ENCODE peak calls at places on chromosomes 3 and 15, in eight cellular contexts. H is heart left ventricle, N is tibial artery, K is IMR-90, B is SK-N-SH, S is cardiac fibroblast, X is glutamatergic neuron, D is Calu3. C is an unnamed sample.

GRCh38 chr3:99808163-99808794 is 9.4 kb upstream of the CMSS1 start:
- DNase-seq in H (peak), N (peak), K (peak), B (peak), S (peak), X (peak), D (peak), C (no peak)

GRCh38 chr3:44885618-44886017 is 11.2 kb downstream of the TGM4 start:
- DNase-seq in H (no peak), N (no peak), K (peak), B (peak), S (peak), X (no peak), D (peak), C (no peak)

GRCh38 chr15:65373163-65373651 is 4.6 kb downstream of the IGDCC3 start:
- DNase-seq in H (no peak), N (no peak), K (no peak), B (no peak), S (no peak), X (peak), D (no peak), C (no peak)

GRCh38 chr3:129593595-129594339 is 12.7 kb downstream of the PLXND1 start:
- DNase-seq in H (no peak), N (no peak), K (no peak), B (no peak), S (peak), X (peak), D (no peak), C (peak)

GRCh38 chr3:69649120-69649519 is 90.1 kb upstream of the MITF start:
- DNase-seq in H (no peak), N (no peak), K (peak), B (no peak), S (peak), X (no peak), D (no peak), C (no peak)

GRCh38 chr15:88115529-88116152 is 140.9 kb downstream of the NTRK3 start:
- DNase-seq in H (no peak), N (no peak), K (no peak), B (no peak), S (no peak), X (no peak), D (no peak), C (no peak)

GRCh38 chr3:177602601-177603136 is 405.4 kb upstream of the TBL1XR1 start:
- DNase-seq in H (no peak), N (no peak), K (peak), B (no peak), S (peak), X (no peak), D (peak), C (no peak)

GRCh38 chr15:63057454-63058335 is 15.1 kb downstream of the TPM1 start:
- DNase-seq in H (no peak), N (no peak), K (peak), B (no peak), S (peak), X (no peak), D (no peak), C (no peak)

GRCh38 chr3:38349684-38350359 is 3.2 kb downstream of the XYLB start:
- DNase-seq in H (no peak), N (no peak), K (peak), B (no peak), S (peak), X (no peak), D (no peak), C (no peak)

GRCh38 chr3:52240059-52240885 is 1.3 kb upstream of the TWF2 start:
- DNase-seq in H (no peak), N (peak), K (peak), B (peak), S (peak), X (peak), D (peak), C (no peak)

GRCh38 chr3:46298871-46299607 is 54.9 kb upstream of the CCR2 start:
- DNase-seq in H (no peak), N (no peak), K (no peak), B (no peak), S (no peak), X (no peak), D (no peak), C (no peak)

GRCh38 chr3:46866720-46867549 is 3.7 kb upstream of the MYL3 start:
- DNase-seq in H (peak), N (peak), K (peak), B (peak), S (peak), X (peak), D (peak), C (peak)

GRCh38 chr3:127448161-127448561 is 142.4 kb downstream of the TPRA1 start:
- DNase-seq in H (peak), N (peak), K (no peak), B (peak), S (no peak), X (no peak), D (no peak), C (no peak)
- TF ChIP-seq CTCF in H (peak), N (no peak), K (no peak), B (no peak), S (no peak), X (no peak), D (no peak), C (no peak)

DNA sequence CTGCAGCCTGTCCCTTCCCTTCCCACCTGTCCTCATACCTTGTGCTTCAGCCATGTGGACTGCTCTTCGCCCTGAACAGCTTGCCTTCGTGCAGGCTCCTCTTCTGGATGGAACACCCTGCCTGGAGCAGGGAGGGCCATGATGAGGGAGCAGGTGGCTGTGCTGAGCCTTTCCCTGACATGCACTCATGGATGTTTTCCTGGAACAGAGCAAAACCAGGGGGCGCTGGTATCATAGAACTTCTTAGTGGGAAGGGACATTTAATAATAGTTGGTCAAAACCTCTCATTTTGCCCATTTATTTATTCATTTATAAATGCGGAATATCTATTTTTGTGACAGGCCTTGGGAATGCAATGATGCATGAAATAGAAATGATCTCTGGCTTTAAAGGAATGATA is 149.3 kb downstream of the CACNA1D start:
- DNase-seq in H (no peak), N (no peak), K (no peak), B (no peak), S (no peak), X (peak), D (no peak), C (no peak)
- TF ChIP-seq CTCF in H (no peak), N (no peak), K (peak), B (no peak), S (no peak), X (no peak), D (no peak), C (no peak)

GRCh38 chr15:26711445-26711844 is 61.4 kb downstream of the GABRB3 start:
- DNase-seq in H (no peak), N (no peak), K (no peak), B (no peak), S (no peak), X (no peak), D (no peak), C (no peak)

GRCh38 chr15:26716069-26716468 is 56.8 kb downstream of the GABRB3 start:
- DNase-seq in H (no peak), N (no peak), K (no peak), B (no peak), S (no peak), X (no peak), D (no peak), C (no peak)

GRCh38 chr15:26713498-26713897 is 59.4 kb downstream of the GABRB3 start:
- DNase-seq in H (no peak), N (no peak), K (no peak), B (no peak), S (no peak), X (no peak), D (no peak), C (no peak)

DNA sequence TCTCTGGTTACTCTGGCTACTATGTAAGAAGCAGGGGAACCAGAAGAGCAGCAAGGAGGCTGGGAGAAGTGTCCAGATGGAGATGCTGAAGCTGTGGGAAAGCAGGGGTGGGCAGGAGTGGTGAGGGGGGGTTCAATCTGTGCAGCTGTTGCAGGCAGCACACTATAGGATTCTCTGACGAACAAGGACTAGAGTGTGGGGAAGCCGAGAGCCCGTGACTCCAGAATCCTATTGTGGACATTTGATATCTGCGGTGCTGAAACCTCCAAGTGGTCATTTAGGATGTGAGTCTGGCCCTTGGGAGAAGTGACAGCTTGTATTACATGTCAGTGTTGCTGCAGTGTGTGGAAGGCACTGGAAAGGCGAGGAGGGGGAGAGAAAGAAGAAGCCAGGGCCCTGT is 60.5 kb downstream of the GABRB3 start:
- DNase-seq in H (no peak), N (no peak), K (no peak), B (no peak), S (no peak), X (peak), D (no peak), C (no peak)
- TF ChIP-seq CTCF in H (no peak), N (no peak), K (no peak), B (no peak), S (no peak), X (no peak), D (no peak), C (no peak)

GRCh38 chr15:46502668-46503067 is 867.8 kb downstream of the SQOR start:
- DNase-seq in H (no peak), N (no peak), K (no peak), B (no peak), S (peak), X (no peak), D (no peak), C (no peak)
- TF ChIP-seq CTCF in H (peak), N (peak), K (no peak), B (peak), S (peak), X (peak), D (no peak), C (no peak)

GRCh38 chr3:107753494-107753893 is 230.7 kb downstream of the BBX start:
- DNase-seq in H (no peak), N (peak), K (peak), B (peak), S (peak), X (peak), D (peak), C (no peak)
- TF ChIP-seq CTCF in H (peak), N (peak), K (peak), B (peak), S (peak), X (peak), D (no peak), C (no peak)

GRCh38 chr15:51688863-51689262 is 7.6 kb downstream of the SCG3 start:
- DNase-seq in H (no peak), N (no peak), K (peak), B (no peak), S (peak), X (no peak), D (no peak), C (no peak)
- TF ChIP-seq CTCF in H (peak), N (peak), K (peak), B (peak), S (peak), X (no peak), D (no peak), C (no peak)

GRCh38 chr15:99707481-99708270 is 25.6 kb downstream of the LYSMD4 start:
- DNase-seq in H (no peak), N (no peak), K (peak), B (no peak), S (peak), X (no peak), D (no peak), C (no peak)

GRCh38 chr15:99704444-99704838 is 28.8 kb downstream of the LYSMD4 start:
- DNase-seq in H (peak), N (no peak), K (peak), B (peak), S (peak), X (no peak), D (peak), C (no peak)

GRCh38 chr15:99702895-99703602 is 30.2 kb downstream of the LYSMD4 start:
- DNase-seq in H (no peak), N (no peak), K (peak), B (no peak), S (peak), X (no peak), D (no peak), C (no peak)

GRCh38 chr15:99706557-99707303 is 26.5 kb downstream of the LYSMD4 start:
- DNase-seq in H (no peak), N (no peak), K (no peak), B (no peak), S (no peak), X (no peak), D (no peak), C (no peak)

DNA sequence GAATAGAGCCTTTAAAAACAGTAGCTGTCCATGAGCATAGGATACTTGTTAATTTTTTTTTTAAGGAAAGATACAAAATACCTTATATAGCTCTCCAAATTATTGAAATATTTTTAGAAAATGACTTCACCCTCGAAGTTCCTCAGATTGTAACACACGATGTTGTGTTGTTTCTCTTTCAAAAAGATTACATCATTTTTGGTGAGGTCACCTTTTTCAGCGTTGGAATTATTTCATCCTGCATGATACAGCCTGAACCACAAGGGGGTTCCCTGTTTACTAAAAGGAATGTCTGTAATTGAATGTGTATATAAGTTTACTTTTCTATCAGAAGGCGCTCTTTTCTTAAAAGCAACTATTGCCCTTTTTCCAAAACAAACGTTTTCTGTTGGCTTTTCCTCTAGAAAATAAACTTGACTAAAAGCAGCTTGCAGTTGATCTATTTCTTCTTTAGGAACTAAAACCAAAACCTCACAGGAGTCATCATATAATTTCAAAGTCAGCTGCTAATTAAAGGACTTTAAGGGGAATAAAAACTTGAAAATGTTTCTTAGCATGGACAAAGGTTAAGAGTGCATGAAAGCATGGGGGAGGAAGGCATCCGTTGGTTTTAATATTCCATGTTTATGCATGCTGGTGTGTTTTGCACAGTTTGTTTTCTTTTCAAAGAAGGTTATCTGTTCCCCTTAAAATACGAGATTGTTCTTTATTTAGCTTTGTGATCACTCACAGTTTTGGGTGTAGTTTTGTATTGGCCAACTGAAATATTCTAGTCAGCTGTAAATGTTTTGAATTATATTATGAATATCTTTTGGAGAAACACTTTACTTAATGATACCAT is 29.4 kb downstream of the LYSMD4 start:
- DNase-seq in H (no peak), N (no peak), K (peak), B (no peak), S (peak), X (no peak), D (peak), C (no peak)
- TF ChIP-seq CTCF in H (peak), N (peak), K (peak), B (peak), S (peak), X (peak), D (peak), C (no peak)

DNA sequence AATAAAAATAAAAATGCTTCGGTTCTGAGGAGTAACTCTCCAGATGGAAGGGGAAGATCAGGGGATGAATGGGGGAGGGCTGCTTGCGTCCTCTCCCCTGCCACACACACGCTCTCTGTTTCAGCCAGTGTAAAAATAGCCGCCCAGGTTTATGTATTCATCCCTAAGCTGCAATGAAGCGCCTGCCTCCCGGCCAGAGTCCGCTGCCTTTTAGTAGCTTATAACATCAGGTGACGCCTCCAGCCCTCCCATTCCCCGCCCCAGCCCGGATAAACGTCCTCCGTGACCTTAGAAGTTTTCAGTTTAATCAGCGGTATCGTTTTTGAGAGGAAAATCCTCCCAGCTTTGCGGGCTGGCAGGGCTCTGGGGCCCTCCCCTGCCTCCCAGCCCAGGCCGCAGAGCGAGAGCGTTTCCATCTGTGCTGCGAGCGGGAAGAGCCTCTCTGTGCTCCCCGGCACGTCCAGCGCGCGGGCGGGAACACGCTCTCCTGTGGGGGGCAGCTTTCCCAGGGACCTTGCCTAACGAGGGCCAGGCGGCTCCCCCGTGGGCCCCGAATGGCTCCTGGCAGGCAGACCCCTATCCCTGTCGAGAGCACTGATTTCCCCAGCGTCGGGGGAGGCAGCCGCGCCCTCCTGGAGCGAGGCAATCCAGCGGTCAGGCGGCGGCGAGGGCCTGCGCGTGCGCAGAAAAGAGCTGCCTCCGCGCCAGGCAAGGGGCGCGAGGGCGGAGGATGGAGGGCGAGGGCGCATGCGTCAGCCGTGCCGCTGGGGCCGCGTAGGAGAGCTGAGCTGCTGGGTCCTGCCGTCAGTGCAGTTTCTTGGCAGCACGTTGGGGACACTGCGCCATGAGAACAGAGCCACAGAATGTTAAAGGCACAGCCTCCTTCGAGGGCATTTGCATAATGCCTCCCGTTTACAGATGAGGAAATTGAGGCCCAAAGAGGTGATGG is 71.2 kb downstream of the CCNL1 start:
- DNase-seq in H (peak), N (peak), K (peak), B (peak), S (peak), X (peak), D (peak), C (peak)
- TF ChIP-seq CTCF in H (peak), N (no peak), K (peak), B (no peak), S (peak), X (no peak), D (peak), C (peak)

DNA sequence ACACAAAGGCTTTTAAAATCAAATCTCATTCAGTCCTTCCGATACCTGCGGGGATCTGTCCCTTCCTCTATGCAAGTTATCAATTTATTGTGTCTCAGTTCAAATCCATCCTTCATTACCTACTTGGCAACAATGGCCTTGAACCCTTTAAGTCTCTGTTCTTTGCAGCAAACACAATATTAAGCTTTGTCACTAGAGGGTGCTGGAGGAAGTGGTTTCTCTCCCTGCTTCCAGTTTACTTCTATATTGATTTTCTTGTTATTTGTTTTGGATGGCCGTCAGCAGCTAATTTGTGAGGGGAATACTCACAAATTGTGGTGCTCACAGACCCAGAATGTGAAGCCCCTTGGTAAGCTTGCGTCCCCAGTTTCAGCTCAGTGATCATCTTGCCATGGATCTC is 278.3 kb downstream of the FGF12 start:
- DNase-seq in H (no peak), N (no peak), K (no peak), B (no peak), S (peak), X (no peak), D (peak), C (no peak)
- TF ChIP-seq CTCF in H (peak), N (no peak), K (peak), B (no peak), S (peak), X (peak), D (peak), C (no peak)

DNA sequence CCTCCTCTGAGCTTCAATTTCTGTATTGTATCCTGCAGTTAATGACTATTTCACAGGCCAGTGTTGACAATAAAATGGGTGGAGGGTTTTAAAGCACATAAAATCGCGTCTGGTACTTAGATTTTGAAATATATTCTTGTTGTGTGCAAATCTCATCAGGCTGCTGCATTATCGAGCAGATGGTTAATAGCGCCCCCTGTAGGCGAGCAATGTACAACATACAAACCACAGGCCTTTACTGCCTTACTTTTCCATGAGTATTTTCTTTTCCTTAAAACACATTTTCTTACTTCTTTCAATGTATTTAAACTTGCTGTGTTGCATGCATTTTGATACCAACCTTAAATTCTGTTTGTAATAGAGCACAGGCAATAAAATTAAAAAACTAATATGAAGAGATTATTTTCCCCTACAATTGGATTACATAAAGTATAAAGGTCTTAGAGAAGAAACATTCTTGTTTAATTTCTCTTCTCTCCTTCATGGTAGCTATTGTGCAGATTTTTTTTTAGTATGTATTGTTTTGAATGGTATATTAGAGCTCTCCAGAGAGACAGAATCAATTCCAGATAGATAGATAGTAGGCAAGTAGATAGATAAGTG is 608.4 kb downstream of the CADM2 start:
- DNase-seq in H (no peak), N (peak), K (peak), B (peak), S (peak), X (peak), D (peak), C (no peak)
- TF ChIP-seq CTCF in H (peak), N (peak), K (peak), B (peak), S (peak), X (peak), D (peak), C (no peak)